ENCODE peak calls at places on chromosome 16, in seven cellular contexts. J, N, W, G, H, C and P are unnamed samples.

GRCh38 chr16:56426585-56426984 is 1.2 kb upstream of the AMFR start:
- DNase-seq in J (no peak), N (no peak), W (no peak), G (no peak), H (no peak), C (no peak), P (no peak)

GRCh38 chr16:66616169-66616568 is 11.7 kb downstream of the CMTM3 start:
- DNase-seq in J (no peak), N (no peak), W (no peak), G (no peak), H (no peak), C (no peak), P (no peak)

GRCh38 chr16:57653936-57654335 is 14.2 kb upstream of the ADGRG3 start:
- DNase-seq in J (no peak), N (no peak), W (no peak), G (no peak), H (no peak), C (peak), P (no peak)

GRCh38 chr16:83137326-83137770 is 510.6 kb downstream of the CDH13 start:
- DNase-seq in J (no peak), N (peak), W (no peak), G (peak), H (peak), C (peak), P (peak)

GRCh38 chr16:83903739-83904138 is 4.8 kb downstream of the MLYCD start:
- DNase-seq in J (no peak), N (peak), W (no peak), G (no peak), H (no peak), C (peak), P (no peak)

GRCh38 chr16:23408242-23409201 is 44.5 kb downstream of the COG7 start:
- DNase-seq in J (no peak), N (peak), W (no peak), G (peak), H (no peak), C (peak), P (no peak)

GRCh38 chr16:26963109-26963508 is 103.6 kb upstream of the C16orf82 start:
- DNase-seq in J (no peak), N (peak), W (no peak), G (peak), H (no peak), C (no peak), P (no peak)

GRCh38 chr16:4914528-4915225 is 22.3 kb downstream of the PPL start:
- DNase-seq in J (no peak), N (no peak), W (no peak), G (peak), H (no peak), C (no peak), P (no peak)

GRCh38 chr16:3149630-3150345 is 15.0 kb downstream of the ZNF213 start:
- DNase-seq in J (no peak), N (peak), W (peak), G (peak), H (peak), C (peak), P (peak)

GRCh38 chr16:84650062-84650991 is 2.0 kb downstream of the KLHL36 start:
- DNase-seq in J (no peak), N (peak), W (no peak), G (peak), H (no peak), C (no peak), P (no peak)

GRCh38 chr16:27774779-27775178 is 224.8 kb downstream of the KATNIP start:
- DNase-seq in J (no peak), N (no peak), W (no peak), G (no peak), H (no peak), C (no peak), P (no peak)

GRCh38 chr16:13680021-13680672 is 239.8 kb upstream of the ERCC4 start:
- DNase-seq in J (no peak), N (no peak), W (no peak), G (no peak), H (no peak), C (no peak), P (no peak)

GRCh38 chr16:56354746-56355145 is 70.6 kb downstream of the AMFR start:
- DNase-seq in J (no peak), N (no peak), W (no peak), G (no peak), H (no peak), C (no peak), P (no peak)

GRCh38 chr16:2532494-2533141 is 1.4 kb upstream of the CEMP1 start:
- DNase-seq in J (no peak), N (no peak), W (no peak), G (peak), H (peak), C (peak), P (peak)